ENCODE peak calls at places on chromosome 21, in ten cellular contexts. Y is cardiac fibroblast, J is left lobe of liver, K is pulmonary artery endothelial cell, X is cardiac muscle cell, H is body of pancreas, V is progenitor cell of endocrine pancreas, N is IMR-90, Q is fibroblast of the aortic adventitia, R is GM19239. I is an unnamed sample.

GRCh38 chr21:36005018-36005417 is 55.3 kb downstream of the SETD4 start:
- DNase-seq in R (no peak), Q (peak), N (peak), Y (peak), J (no peak), H (no peak), V (no peak), K (no peak), X (no peak), I (peak)

GRCh38 chr21:25772680-25773079 is 37.9 kb downstream of the GABPA start:
- DNase-seq in R (no peak), N (no peak), Y (peak), K (no peak), X (no peak), J (no peak), V (no peak), H (no peak), Q (no peak), I (no peak)

GRCh38 chr21:36255650-36256047 is 64.3 kb upstream of the MORC3 start:
- DNase-seq in N (no peak), K (no peak), V (no peak), X (no peak), J (no peak), R (peak), H (no peak), Y (no peak), Q (no peak), I (no peak)

GRCh38 chr21:44258056-44258725 is 3.5 kb downstream of the DNMT3L start:
- DNase-seq in H (no peak), R (no peak), V (no peak), X (no peak), Y (no peak), J (no peak), K (no peak), Q (no peak), N (no peak), I (no peak)

GRCh38 chr21:25188639-25189038 is 418.6 kb downstream of the MRPL39 start:
- DNase-seq in H (no peak), Y (no peak), K (no peak), N (no peak), Q (no peak), V (no peak), X (no peak), J (no peak), R (no peak), I (no peak)

GRCh38 chr21:41630249-41630648 is 122.3 kb upstream of the TMPRSS2 start:
- DNase-seq in V (no peak), K (no peak), Y (peak), H (no peak), J (no peak), N (peak), X (no peak), R (no peak), Q (peak), I (peak)

GRCh38 chr21:25362375-25363267 is 244.7 kb downstream of the MRPL39 start:
- DNase-seq in Y (no peak), Q (no peak), J (no peak), N (no peak), K (no peak), R (no peak), V (no peak), X (no peak), H (no peak), I (peak)

GRCh38 chr21:33211305-33211704 is 18.4 kb upstream of the IFNAR2 start:
- DNase-seq in J (no peak), H (no peak), Y (no peak), R (no peak), K (no peak), X (no peak), N (no peak), Q (no peak), V (no peak), I (no peak)

GRCh38 chr21:39531777-39532333 is 80.1 kb downstream of the SH3BGR start:
- DNase-seq in X (no peak), Y (no peak), Q (no peak), V (no peak), R (no peak), N (no peak), J (no peak), H (no peak), K (no peak), I (peak)

GRCh38 chr21:41559658-41560599 is 52.0 kb upstream of the TMPRSS2 start:
- DNase-seq in Q (peak), V (no peak), Y (peak), R (no peak), J (no peak), H (no peak), X (no peak), K (peak), N (no peak), I (peak)